ENCODE peak calls at places on chromosomes 7 and 10, in four cellular contexts. One of them, this sample, is unnamed.

GRCh38 chr10:78552261-78552811 is 516.4 kb upstream of the ZMIZ1 start:
- DNase-seq in HEK293T: no peak
- DNase-seq in GM12878: no peak
- DNase-seq in IMR-90: peak
- DNase-seq in this sample: no peak

GRCh38 chr7:106165328-106165727 is 53.2 kb upstream of the SYPL1 start:
- DNase-seq in GM12878: no peak
- DNase-seq in HEK293T: no peak
- DNase-seq in IMR-90: peak
- DNase-seq in this sample: no peak

GRCh38 chr7:93265220-93265619 is 33.1 kb downstream of the VPS50 start:
- DNase-seq in IMR-90: no peak
- DNase-seq in HEK293T: no peak
- DNase-seq in GM12878: no peak
- DNase-seq in this sample: no peak

GRCh38 chr10:21203473-21204107 is 306.5 kb upstream of the NEBL start:
- DNase-seq in HEK293T: no peak
- DNase-seq in IMR-90: no peak
- DNase-seq in GM12878: no peak
- DNase-seq in this sample: no peak

GRCh38 chr7:114944742-114945625 is 23.1 kb downstream of the MDFIC start:
- DNase-seq in GM12878: no peak
- DNase-seq in HEK293T: no peak
- DNase-seq in IMR-90: peak
- DNase-seq in this sample: no peak

GRCh38 chr7:87119581-87119980 is 32.7 kb upstream of the DMTF1 start:
- DNase-seq in HEK293T: no peak
- DNase-seq in GM12878: no peak
- DNase-seq in IMR-90: no peak
- DNase-seq in this sample: no peak

GRCh38 chr7:127831312-127832212 is 179.6 kb downstream of the SND1 start:
- DNase-seq in IMR-90: no peak
- DNase-seq in HEK293T: no peak
- DNase-seq in GM12878: no peak
- DNase-seq in this sample: no peak

GRCh38 chr10:43061764-43062163 is 15.1 kb upstream of the RET start:
- DNase-seq in IMR-90: peak
- DNase-seq in GM12878: no peak
- DNase-seq in HEK293T: no peak
- DNase-seq in this sample: no peak

GRCh38 chr7:99141756-99142726 is 1.9 kb downstream of the SMURF1 start:
- DNase-seq in GM12878: no peak
- DNase-seq in IMR-90: peak
- DNase-seq in HEK293T: peak
- DNase-seq in this sample: peak

GRCh38 chr10:13660545-13660920 is 73.8 kb downstream of the PRPF18 start:
- DNase-seq in GM12878: peak
- DNase-seq in HEK293T: no peak
- DNase-seq in IMR-90: peak
- DNase-seq in this sample: no peak

GRCh38 chr10:97788552-97789442 is 17.0 kb upstream of the SFRP5 start:
- DNase-seq in HEK293T: peak
- DNase-seq in IMR-90: no peak
- DNase-seq in GM12878: no peak
- DNase-seq in this sample: no peak

GRCh38 chr10:98511861-98512260 is 65.1 kb upstream of the HPS1 start:
- DNase-seq in IMR-90: no peak
- DNase-seq in HEK293T: no peak
- DNase-seq in GM12878: no peak
- DNase-seq in this sample: no peak

GRCh38 chr10:67976292-67977245 is 92.1 kb downstream of the SIRT1 start:
- DNase-seq in GM12878: no peak
- DNase-seq in IMR-90: peak
- DNase-seq in HEK293T: no peak
- DNase-seq in this sample: no peak

GRCh38 chr7:148447221-148447845 is 143.2 kb upstream of the C7orf33 start:
- DNase-seq in IMR-90: no peak
- DNase-seq in HEK293T: no peak
- DNase-seq in GM12878: peak
- DNase-seq in this sample: peak

GRCh38 chr10:93760490-93760889 is 2.8 kb downstream of the LGI1 start:
- DNase-seq in HEK293T: no peak
- DNase-seq in IMR-90: no peak
- DNase-seq in GM12878: no peak
- DNase-seq in this sample: no peak

GRCh38 chr7:128361463-128362441 is at the start of gene PRRT4:
- DNase-seq in HEK293T: peak
- DNase-seq in IMR-90: no peak
- DNase-seq in GM12878: no peak
- DNase-seq in this sample: peak

GRCh38 chr7:12257582-12257981 is 46.5 kb downstream of the TMEM106B start:
- DNase-seq in IMR-90: peak
- DNase-seq in HEK293T: no peak
- DNase-seq in GM12878: peak
- DNase-seq in this sample: no peak

GRCh38 chr7:71106226-71106625 is 25.7 kb upstream of the GALNT17 start:
- DNase-seq in HEK293T: no peak
- DNase-seq in GM12878: no peak
- DNase-seq in IMR-90: no peak
- DNase-seq in this sample: no peak

GRCh38 chr7:65980478-65981250 is 1.3 kb downstream of the GUSB start:
- DNase-seq in IMR-90: no peak
- DNase-seq in GM12878: peak
- DNase-seq in HEK293T: no peak
- DNase-seq in this sample: peak

GRCh38 chr7:131969560-131969959 is 413.1 kb upstream of the PODXL start:
- DNase-seq in HEK293T: no peak
- DNase-seq in GM12878: no peak
- DNase-seq in IMR-90: no peak
- DNase-seq in this sample: no peak

GRCh38 chr7:141400356-141400755 is 150.9 kb upstream of the AGK start:
- DNase-seq in HEK293T: no peak
- DNase-seq in IMR-90: no peak
- DNase-seq in GM12878: no peak
- DNase-seq in this sample: no peak

DNA sequence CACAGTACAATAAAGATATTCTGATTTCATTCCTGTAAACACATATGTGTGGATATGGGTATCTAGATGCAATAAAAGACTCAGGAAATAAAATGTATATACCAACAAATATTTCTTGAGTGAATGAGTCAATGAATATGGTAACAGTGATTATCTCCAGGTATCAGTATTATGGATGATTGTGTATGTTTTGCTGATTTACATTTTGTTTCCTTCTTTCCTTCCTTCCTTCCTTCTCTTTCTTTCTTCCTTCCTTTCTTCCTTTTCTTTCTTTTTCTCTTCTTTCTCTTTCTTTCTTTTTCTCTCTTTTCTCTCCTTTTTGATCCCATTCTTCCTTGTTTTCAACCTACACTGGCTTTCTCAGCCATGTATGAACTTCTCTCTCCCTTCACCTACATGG is 85.3 kb upstream of the DLX6 start:
- DNase-seq in IMR-90: no peak
- DNase-seq in GM12878: no peak
- DNase-seq in HEK293T: no peak
- DNase-seq in this sample: no peak
- TF ChIP-seq BHLHE40 in IMR-90: no peak
- TF ChIP-seq BHLHE40 in GM12878: no peak
- TF ChIP-seq BHLHE40 in HEK293T: no peak
- TF ChIP-seq BHLHE40 in this sample: no peak

DNA sequence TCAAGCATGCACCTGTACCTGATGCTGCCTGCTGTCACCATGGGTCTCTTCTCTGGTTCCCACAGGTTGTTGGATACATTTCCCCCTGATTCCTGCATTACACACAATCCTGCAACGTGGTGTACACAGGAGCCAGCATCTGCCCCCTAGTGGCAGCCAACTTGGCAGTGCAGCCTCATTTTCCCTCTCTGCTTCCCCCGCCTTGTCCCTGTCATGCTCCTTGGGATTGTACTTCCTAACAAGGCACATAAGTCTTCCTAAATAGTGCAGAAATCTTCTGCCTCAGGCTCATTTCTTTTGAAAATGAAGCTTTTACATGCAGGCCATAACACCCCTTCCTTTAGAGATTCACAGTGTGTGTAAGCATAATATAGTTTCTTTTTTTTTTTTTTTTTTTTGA is 387.5 kb downstream of the CCSER2 start:
- DNase-seq in GM12878: no peak
- DNase-seq in IMR-90: peak
- DNase-seq in HEK293T: peak
- DNase-seq in this sample: peak
- TF ChIP-seq BHLHE40 in GM12878: no peak
- TF ChIP-seq BHLHE40 in IMR-90: no peak
- TF ChIP-seq BHLHE40 in HEK293T: no peak
- TF ChIP-seq BHLHE40 in this sample: no peak

DNA sequence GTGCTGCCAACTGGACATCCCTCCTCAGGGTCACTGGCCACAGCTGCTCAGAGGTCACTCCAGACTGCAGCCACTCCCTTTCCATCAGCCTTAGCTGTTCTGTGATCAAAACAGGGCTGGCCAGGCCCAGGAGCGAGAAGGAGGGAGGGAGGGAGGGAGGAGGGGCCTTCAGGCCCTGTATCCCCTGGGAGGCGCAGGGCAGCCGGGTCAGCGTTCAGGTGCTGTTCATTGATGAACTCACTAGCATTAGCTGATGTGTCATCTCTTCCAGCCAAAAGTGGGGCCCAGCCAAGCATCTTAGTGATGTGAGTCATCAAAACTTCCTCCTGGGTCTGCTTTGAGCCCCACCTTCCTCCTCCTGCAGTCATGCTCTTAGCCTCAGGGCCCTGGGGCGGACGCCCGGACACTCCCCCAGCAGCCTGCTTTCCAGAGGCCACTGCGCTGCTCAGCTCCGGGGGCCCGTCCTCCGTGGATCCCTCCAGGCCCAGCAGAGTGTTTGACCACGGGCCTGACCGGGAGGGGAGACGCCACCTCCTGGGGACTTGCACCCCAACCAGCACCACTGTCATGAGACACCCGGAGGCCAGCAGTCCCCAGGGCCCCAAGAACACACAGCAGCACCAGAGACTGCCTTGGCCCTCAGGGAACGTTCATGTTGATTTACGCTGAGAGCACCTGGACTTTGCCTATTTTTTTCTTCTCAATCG is 149.2 kb downstream of the PRKAG2 start:
- DNase-seq in IMR-90: peak
- DNase-seq in GM12878: no peak
- DNase-seq in HEK293T: peak
- DNase-seq in this sample: peak
- TF ChIP-seq BHLHE40 in IMR-90: peak
- TF ChIP-seq BHLHE40 in GM12878: no peak
- TF ChIP-seq BHLHE40 in HEK293T: no peak
- TF ChIP-seq BHLHE40 in this sample: no peak

DNA sequence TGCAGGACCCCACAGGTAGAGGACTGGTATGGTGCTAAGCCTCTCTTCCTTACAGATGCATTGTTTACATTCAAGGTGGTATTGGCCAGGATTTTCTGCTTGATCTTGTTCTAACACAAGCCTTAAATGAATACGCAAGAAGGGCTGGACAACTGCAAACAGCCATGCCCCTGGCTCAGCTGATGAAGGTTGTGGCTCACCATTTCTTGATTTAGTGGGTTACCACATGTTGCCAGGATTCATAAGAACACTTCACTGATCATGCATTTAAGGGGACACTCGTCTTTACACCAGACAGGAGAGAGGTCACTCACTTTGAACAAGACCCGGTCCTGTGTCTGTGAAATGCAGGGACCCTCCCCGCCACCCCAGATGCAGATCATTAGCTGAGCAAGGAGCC is 82.2 kb downstream of the CHN2 start:
- DNase-seq in IMR-90: no peak
- DNase-seq in GM12878: no peak
- DNase-seq in HEK293T: no peak
- DNase-seq in this sample: no peak
- TF ChIP-seq BHLHE40 in IMR-90: no peak
- TF ChIP-seq BHLHE40 in GM12878: no peak
- TF ChIP-seq BHLHE40 in HEK293T: no peak
- TF ChIP-seq BHLHE40 in this sample: no peak

DNA sequence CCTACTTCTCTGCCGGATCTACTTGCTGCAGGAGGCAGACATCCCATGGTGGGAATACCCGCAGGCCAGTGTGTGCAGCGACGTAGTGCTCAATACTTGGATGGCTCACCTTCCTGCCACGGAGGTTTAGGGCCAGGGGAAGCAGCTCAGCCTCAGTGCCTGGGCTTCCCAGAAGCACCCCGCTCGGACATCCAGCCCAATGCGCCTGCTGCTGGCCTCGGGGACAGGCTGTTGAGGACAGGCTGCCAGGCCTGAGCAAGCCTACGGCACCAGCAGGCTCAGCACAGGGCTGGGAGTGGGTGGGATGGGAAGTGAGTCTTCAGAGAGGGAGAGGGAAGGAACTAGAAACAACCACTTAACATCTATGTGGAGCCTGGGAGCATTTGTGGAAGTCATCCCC is 441.3 kb upstream of the MGMT start:
- DNase-seq in HEK293T: no peak
- DNase-seq in GM12878: no peak
- DNase-seq in IMR-90: no peak
- DNase-seq in this sample: no peak
- TF ChIP-seq BHLHE40 in HEK293T: no peak
- TF ChIP-seq BHLHE40 in GM12878: no peak
- TF ChIP-seq BHLHE40 in IMR-90: no peak
- TF ChIP-seq BHLHE40 in this sample: no peak

DNA sequence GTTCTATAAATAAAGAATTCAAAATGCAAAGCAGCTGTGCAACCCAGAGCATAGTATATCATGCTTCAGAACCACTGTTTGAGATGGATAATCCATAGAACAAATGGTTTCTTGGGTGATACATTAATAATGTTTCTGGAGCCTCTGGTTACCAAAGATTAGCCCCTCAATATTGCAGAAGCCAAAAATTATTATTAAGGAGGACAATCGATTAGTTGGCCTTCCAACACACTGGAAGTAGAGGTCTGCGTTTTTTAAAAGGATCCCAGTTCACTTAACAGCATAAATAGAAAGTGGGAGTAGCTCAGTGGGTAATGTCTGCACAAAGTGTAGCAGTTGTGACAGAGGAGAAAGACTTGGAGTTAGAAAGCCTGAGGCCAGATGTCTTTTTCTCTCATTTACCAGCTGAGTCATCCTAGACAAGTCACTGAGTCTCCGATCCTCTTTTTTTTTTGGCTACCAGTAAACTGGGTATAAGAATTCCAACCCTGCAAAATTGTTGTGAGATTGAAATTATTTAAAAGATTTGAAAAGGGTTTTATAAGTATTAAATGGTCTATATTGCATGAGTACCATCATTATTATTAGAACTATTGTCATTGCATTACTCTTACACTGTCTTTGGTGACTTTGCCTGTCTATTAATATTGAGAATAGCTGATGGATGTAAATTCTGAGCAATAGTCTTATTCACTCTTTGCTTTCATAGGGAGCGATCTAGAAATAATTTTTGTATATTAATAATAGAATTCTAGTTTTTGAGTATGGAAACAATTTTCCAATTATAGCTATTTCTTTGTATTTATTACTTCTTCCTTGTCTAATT is 73.8 kb downstream of the ARID5B start:
- DNase-seq in HEK293T: no peak
- DNase-seq in IMR-90: peak
- DNase-seq in GM12878: no peak
- DNase-seq in this sample: peak
- TF ChIP-seq BHLHE40 in HEK293T: no peak
- TF ChIP-seq BHLHE40 in IMR-90: no peak
- TF ChIP-seq BHLHE40 in GM12878: no peak
- TF ChIP-seq BHLHE40 in this sample: no peak

GRCh38 chr10:77144664-77145063 is 492.9 kb downstream of the KCNMA1 start:
- DNase-seq in GM12878: no peak
- DNase-seq in HEK293T: no peak
- DNase-seq in IMR-90: no peak
- DNase-seq in this sample: no peak
- TF ChIP-seq BHLHE40 in GM12878: no peak
- TF ChIP-seq BHLHE40 in HEK293T: no peak
- TF ChIP-seq BHLHE40 in IMR-90: no peak
- TF ChIP-seq BHLHE40 in this sample: no peak